ENCODE peak calls at places on chromosomes 5 and 9, in seven cellular contexts. N is nucleus accumbens; P is left ventricle myocardium inferior; K is activated gamma-delta T cell treated with Interleukin-2 at 50 U/mL for 16 hours; A is psoas muscle; I is stimulated activated CD8-positive, alpha-beta memory T cell treated with anti-CD3 and anti-CD28 coated beads, Interleukin-15, amount 100 ng/mL, for 1 hour; L is NCI-H460. M is an unnamed sample.

GRCh38 chr9:87878930-87879603 is 3.6 kb upstream of the SPATA31E1 start:
- DNase-seq in L (peak), N (no peak), P (no peak), K (no peak), A (no peak), I (no peak), M (no peak)

GRCh38 chr5:146401021-146401420 is 46.1 kb upstream of the TCERG1 start:
- DNase-seq in A (no peak), N (no peak), L (no peak), K (no peak), I (no peak), P (no peak), M (no peak)

GRCh38 chr9:122087406-122088200 is 5.5 kb downstream of the TTLL11 start:
- DNase-seq in L (no peak), A (no peak), N (no peak), K (no peak), P (no peak), I (no peak), M (no peak)

GRCh38 chr5:171571663-171572062 is 152.2 kb downstream of the FGF18 start:
- DNase-seq in K (no peak), N (no peak), A (no peak), L (no peak), P (no peak), I (no peak), M (no peak)

GRCh38 chr5:78760411-78761169 is 112.0 kb upstream of the LHFPL2 start:
- DNase-seq in L (no peak), I (no peak), P (no peak), K (no peak), A (no peak), N (no peak), M (peak)

GRCh38 chr5:14669975-14670374 is 5.5 kb downstream of the OTULIN start:
- DNase-seq in A (no peak), K (no peak), L (no peak), I (no peak), P (no peak), N (no peak), M (no peak)

GRCh38 chr5:132747064-132747692 is at the start of gene CCNI2:
- DNase-seq in I (peak), N (no peak), A (no peak), L (no peak), P (no peak), K (peak), M (peak)

GRCh38 chr9:31089822-31090221 is 1294.6 kb upstream of the ACO1 start:
- DNase-seq in I (no peak), L (no peak), N (no peak), P (no peak), A (no peak), K (no peak), M (no peak)

GRCh38 chr5:38079625-38080402 is 178.5 kb upstream of the EGFLAM start:
- DNase-seq in A (no peak), L (no peak), K (no peak), I (no peak), P (no peak), N (no peak), M (no peak)

GRCh38 chr5:120297621-120298020 is 166.5 kb upstream of the PRR16 start:
- DNase-seq in I (no peak), K (no peak), L (no peak), N (no peak), P (no peak), A (no peak), M (no peak)

GRCh38 chr9:38004809-38005560 is 64.0 kb downstream of the SHB start:
- DNase-seq in N (no peak), I (no peak), K (no peak), P (no peak), L (no peak), A (no peak), M (no peak)

GRCh38 chr5:133780619-133781280 is 168.4 kb upstream of the FSTL4 start:
- DNase-seq in K (no peak), L (no peak), P (no peak), N (no peak), I (no peak), A (peak), M (no peak)

GRCh38 chr9:117392992-117393391 is 21.9 kb downstream of the ASTN2 start:
- DNase-seq in A (no peak), K (no peak), I (no peak), P (no peak), L (no peak), N (no peak), M (no peak)

GRCh38 chr5:164204338-164204946 is 699.0 kb downstream of the MAT2B start:
- DNase-seq in L (peak), K (no peak), N (no peak), I (no peak), P (no peak), A (no peak), M (no peak)